ENCODE peak calls at places on chromosomes 3 and 15, in four cellular contexts. R, Q, Y and S are unnamed samples.

GRCh38 chr3:162103808-162104207 is 607.2 kb downstream of the OTOL1 start:
- DNase-seq in R (no peak), Q (no peak), Y (no peak), S (no peak)

GRCh38 chr15:84631706-84632272 is 22.3 kb downstream of the WDR73 start:
- DNase-seq in R (peak; percentile 12), Q (no peak), Y (no peak), S (no peak)

GRCh38 chr15:63344737-63345390 is 36.8 kb downstream of the CA12 start:
- DNase-seq in R (no peak), Q (no peak), Y (no peak), S (no peak)

GRCh38 chr15:70412717-70413266 is 315.1 kb upstream of the TLE3 start:
- DNase-seq in R (no peak), Q (no peak), Y (no peak), S (no peak)

GRCh38 chr15:65211157-65211982 is at the start of gene CILP:
- DNase-seq in R (no peak), Q (no peak), Y (no peak), S (no peak)

GRCh38 chr3:86519819-86520218 is 471.1 kb downstream of the VGLL3 start:
- DNase-seq in R (no peak), Q (no peak), Y (no peak), S (no peak)

GRCh38 chr3:158602227-158602626 is 31.2 kb downstream of the MLF1 start:
- DNase-seq in R (no peak), Q (no peak), Y (no peak), S (no peak)

GRCh38 chr15:34893967-34894366 is 75.6 kb downstream of the AQR start:
- DNase-seq in R (no peak), Q (no peak), Y (no peak), S (no peak)

GRCh38 chr3:170701696-170702678 is 116.1 kb upstream of the SLC7A14 start:
- DNase-seq in R (no peak), Q (no peak), Y (no peak), S (no peak)

DNA sequence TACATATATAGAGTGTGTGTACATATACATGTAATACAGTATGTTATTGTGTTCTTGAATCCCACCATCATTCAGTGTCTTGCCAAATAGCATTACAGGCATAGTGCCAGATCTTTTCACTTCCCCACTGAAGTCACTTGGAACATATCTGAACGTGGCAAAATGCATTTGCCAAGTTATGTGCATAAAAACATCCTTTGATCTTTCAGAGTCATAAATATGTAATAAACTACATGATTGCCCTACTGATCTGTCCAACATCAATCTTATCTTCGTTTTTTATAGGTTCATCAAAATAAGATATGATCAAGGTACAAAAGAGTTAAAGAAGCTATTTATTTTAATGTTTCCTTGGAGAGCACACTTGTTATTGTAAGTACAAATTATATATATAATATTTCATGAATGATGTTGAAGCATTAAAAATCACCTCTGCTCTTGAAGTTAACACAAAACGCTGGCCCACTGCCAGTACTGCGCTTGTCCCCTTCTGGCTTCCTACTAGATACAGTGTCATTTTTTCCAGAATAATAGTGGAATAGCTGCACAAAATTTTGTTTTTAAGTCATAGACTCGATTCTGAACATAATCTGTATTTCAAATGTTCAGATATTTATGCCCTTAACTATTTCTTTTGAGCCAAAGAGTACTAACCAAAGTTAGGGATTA is 549.5 kb upstream of the ARRDC4 start:
- DNase-seq in R (no peak), Q (no peak), Y (no peak), S (no peak)
- TF ChIP-seq ATF2 in R (no peak), Q (no peak), Y (no peak), S (no peak)

DNA sequence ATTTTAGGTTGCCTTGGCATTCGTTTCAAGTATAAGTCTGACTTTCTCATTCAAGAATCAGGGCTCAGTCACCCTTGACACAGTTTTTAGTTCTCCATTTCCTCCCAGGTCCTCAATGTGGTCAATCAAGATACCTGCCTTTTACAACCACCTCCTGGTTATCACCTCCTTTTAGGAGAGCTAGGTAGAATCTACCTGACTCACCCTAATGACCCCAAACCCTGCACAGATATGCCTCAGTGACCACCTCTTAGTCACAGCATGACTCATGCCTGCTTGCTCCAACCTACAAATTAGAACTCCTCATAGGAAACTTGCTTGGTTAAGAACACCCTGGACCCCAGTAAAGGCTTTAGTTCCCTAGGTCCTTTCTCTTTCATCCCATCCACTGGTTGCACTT is 22.5 kb downstream of the DMXL2 start:
- DNase-seq in R (no peak), Q (no peak), Y (no peak), S (peak; percentile 15)
- TF ChIP-seq NR2C2 in R (no peak), Q (no peak), Y (no peak), S (no peak)

GRCh38 chr3:148883163-148883562 is 18.1 kb downstream of the CPA3 start:
- DNase-seq in R (no peak), Q (no peak), Y (no peak), S (no peak)

GRCh38 chr3:148879256-148879655 is 14.2 kb downstream of the CPA3 start:
- DNase-seq in R (no peak), Q (no peak), Y (no peak), S (no peak)

GRCh38 chr3:148882288-148882687 is 17.2 kb downstream of the CPA3 start:
- DNase-seq in R (no peak), Q (no peak), Y (no peak), S (no peak)

GRCh38 chr3:148881286-148881685 is 16.2 kb downstream of the CPA3 start:
- DNase-seq in R (no peak), Q (no peak), Y (no peak), S (no peak)

DNA sequence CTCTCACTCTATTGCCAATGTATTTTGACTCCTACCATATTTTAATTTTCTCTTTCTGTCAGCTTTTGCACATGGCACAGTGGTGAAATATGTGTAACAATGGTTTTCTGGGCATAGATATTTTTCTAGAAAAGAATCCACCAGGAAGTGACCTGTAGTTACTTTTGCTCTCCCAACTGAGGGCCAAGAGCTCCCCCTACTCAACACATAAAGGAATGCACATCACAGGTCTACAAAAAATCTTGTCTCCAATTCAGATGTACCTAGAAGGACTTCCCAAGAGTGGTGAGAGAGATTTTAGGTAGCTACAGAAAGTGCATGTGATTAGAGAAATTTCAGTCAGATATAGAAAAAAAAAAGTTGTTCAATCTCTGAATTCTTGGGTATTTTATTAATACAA is 15.6 kb downstream of the CPA3 start:
- DNase-seq in R (peak; percentile 33), Q (peak; percentile 13), Y (peak; percentile 19), S (no peak)
- TF ChIP-seq ATF2 in R (no peak), Q (no peak), Y (no peak), S (no peak)

DNA sequence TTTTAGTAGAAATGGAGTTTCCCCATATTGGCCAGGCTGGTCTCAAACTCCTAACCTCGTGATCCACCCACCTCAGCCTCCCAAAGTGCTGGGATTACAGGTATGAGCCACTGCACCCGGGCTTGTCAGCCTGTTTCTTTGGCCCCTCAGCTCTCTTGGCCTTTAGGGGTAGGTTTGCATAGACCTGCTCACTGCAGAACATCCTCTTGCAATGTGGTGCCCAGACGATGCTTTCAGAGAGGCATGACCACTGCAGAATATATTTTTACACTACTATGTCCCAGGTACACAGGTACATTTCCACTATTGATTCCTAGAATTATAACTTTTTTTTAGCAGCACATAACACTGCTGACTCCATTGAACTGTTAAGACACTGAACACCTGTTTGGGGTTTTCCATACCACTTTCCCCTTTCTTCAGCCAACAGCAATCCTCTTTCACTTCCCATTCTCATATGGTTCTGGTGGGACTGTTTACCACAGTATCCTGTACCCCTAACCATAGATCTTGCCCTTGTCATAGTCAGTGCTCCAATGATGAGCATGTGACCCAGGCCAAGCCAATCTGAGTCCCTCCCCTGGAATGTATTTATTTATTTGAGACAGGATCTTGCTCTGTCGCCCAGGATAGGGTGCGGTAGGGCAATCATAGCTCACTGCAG is 21.1 kb downstream of the CCDC32 start:
- DNase-seq in R (no peak), Q (no peak), Y (no peak), S (peak; percentile 94)
- TF ChIP-seq NR2C2 in R (no peak), Q (no peak), Y (no peak), S (no peak)

DNA sequence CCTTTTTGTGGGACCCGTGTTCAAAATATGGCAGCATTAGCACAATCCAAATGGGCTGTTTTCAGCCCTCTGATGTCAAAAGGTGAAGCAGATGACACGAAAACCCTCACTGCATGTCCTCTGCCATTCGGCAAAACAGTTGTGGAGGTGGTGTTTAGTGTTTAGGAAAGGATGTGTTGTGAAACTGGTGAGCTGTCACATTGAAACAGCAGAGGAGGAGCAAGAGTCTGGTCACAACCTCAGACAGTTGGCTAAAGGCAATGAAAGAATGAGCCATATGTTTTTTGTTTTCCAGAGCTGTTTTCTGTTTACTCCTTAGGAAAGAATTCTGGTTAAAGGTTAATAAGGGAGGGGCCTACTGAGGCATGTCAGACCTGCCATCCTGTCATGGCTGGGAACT is 140.7 kb downstream of the VPS8 start:
- DNase-seq in R (no peak), Q (no peak), Y (no peak), S (no peak)
- TF ChIP-seq ATF2 in R (no peak), Q (no peak), Y (no peak), S (no peak)

GRCh38 chr15:75650908-75651809 is 3.4 kb downstream of the SNX33 start:
- DNase-seq in R (peak; percentile 76), Q (peak; percentile 89), Y (no peak), S (no peak)
- TF ChIP-seq NR2C2 in R (peak; percentile 89), Q (peak; percentile 87), Y (no peak), S (no peak)

DNA sequence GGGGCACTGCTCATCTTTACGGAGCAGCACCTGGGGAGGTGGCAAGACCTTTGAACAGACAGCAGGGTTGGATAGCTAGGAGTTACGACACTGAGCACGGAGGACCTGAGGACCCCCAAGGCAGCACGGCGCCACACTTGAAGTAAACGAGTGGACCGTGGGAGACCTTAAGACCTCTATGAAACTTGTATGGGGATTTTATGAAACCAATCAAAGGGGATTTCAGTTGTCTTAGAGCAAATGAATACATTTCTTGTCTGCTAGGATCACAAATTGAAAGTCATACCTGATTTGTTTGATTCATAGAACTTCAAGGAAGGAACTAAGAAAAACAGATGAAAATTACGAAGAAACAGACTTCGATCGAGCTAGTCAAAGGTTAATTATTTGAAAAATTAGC is 281.2 kb downstream of the MECOM start:
- DNase-seq in R (no peak), Q (no peak), Y (no peak), S (no peak)
- TF ChIP-seq ATF2 in R (no peak), Q (no peak), Y (no peak), S (no peak)

GRCh38 chr3:116678853-116679252 is 30.7 kb upstream of the TUSC7 start:
- DNase-seq in R (no peak), Q (no peak), Y (peak; percentile 10), S (no peak)
- TF ChIP-seq NR2C2 in R (no peak), Q (no peak), Y (no peak), S (no peak)

GRCh38 chr3:45929042-45929679 is 14.1 kb upstream of the CXCR6 start:
- DNase-seq in R (peak; percentile 12), Q (peak; percentile 85), Y (peak; percentile 60), S (no peak)

GRCh38 chr3:45931476-45931875 is 11.8 kb upstream of the CXCR6 start:
- DNase-seq in R (no peak), Q (no peak), Y (no peak), S (no peak)

GRCh38 chr3:45932112-45932511 is 11.2 kb upstream of the CXCR6 start:
- DNase-seq in R (no peak), Q (no peak), Y (no peak), S (no peak)

GRCh38 chr3:45923755-45924154 is 19.5 kb upstream of the CXCR6 start:
- DNase-seq in R (no peak), Q (no peak), Y (no peak), S (no peak)

GRCh38 chr3:45927881-45928280 is 15.4 kb upstream of the CXCR6 start:
- DNase-seq in R (no peak), Q (no peak), Y (no peak), S (no peak)
- TF ChIP-seq ATF2 in R (no peak), Q (no peak), Y (no peak), S (no peak)